ENCODE peak calls at places on chromosomes 5 and 9, in nine cellular contexts. B is uterus; Y is naive thymus-derived CD4-positive, alpha-beta T cell; A is lung; N is GM12878; J is gastrocnemius medialis; M is aorta; W is A549; Q is upper lobe of right lung. Z is an unnamed sample. For H3K4me1, the result is how much of the 10 kb centered on the place peaks cover.

GRCh38 chr5:170591055-170591454 is 87.2 kb downstream of the KCNIP1 start:
- DNase-seq in B (no peak), Y (no peak), A (no peak), N (no peak), J (no peak), M (no peak), W (peak), Q (no peak), Z (no peak)

GRCh38 chr5:173750538-173751265 is 134.3 kb upstream of the BOD1 start:
- DNase-seq in B (no peak), Y (no peak), A (no peak), N (no peak), J (no peak), M (no peak), W (no peak), Q (no peak), Z (no peak)

GRCh38 chr5:51987679-51988209 is 604.5 kb downstream of the ISL1 start:
- DNase-seq in B (no peak), Y (no peak), A (no peak), N (no peak), J (no peak), M (no peak), W (no peak), Q (no peak), Z (no peak)

GRCh38 chr9:23721466-23721865 is 104.6 kb downstream of the ELAVL2 start:
- DNase-seq in B (no peak), Y (no peak), A (no peak), N (no peak), J (no peak), M (no peak), W (no peak), Q (no peak), Z (no peak)

GRCh38 chr9:107739601-107740082 is 250.1 kb upstream of the KLF4 start:
- DNase-seq in B (peak), Y (no peak), A (peak), N (no peak), J (peak), M (peak), W (no peak), Q (peak), Z (no peak)

GRCh38 chr5:139138109-139138508 is 60.1 kb downstream of the SIL1 start:
- DNase-seq in B (no peak), Y (no peak), A (no peak), N (no peak), J (no peak), M (no peak), W (no peak), Q (no peak), Z (no peak)

GRCh38 chr5:1526151-1526631 is 2.4 kb upstream of the LPCAT1 start:
- DNase-seq in B (peak), Y (no peak), A (peak), N (no peak), J (no peak), M (peak), W (no peak), Q (peak), Z (no peak)

GRCh38 chr9:97556721-97557605 is 55.5 kb downstream of the TMOD1 start:
- DNase-seq in B (peak), Y (no peak), A (no peak), N (no peak), J (no peak), M (peak), W (no peak), Q (peak), Z (no peak)

GRCh38 chr5:139131881-139132480 is 66.2 kb downstream of the SIL1 start:
- DNase-seq in B (no peak), Y (no peak), A (no peak), N (no peak), J (no peak), M (no peak), W (no peak), Q (no peak), Z (no peak)

GRCh38 chr9:91138760-91139159 is 223.0 kb downstream of the AUH start:
- DNase-seq in B (no peak), Y (no peak), A (no peak), N (no peak), J (no peak), M (no peak), W (peak), Q (no peak), Z (no peak)

GRCh38 chr9:36023260-36024048 is 13.3 kb upstream of the RECK start:
- DNase-seq in B (peak), Y (peak), A (peak), N (peak), J (peak), M (peak), W (peak), Q (peak), Z (peak)

GRCh38 chr5:177496111-177497010 is 1.0 kb downstream of the PDLIM7 start:
- DNase-seq in B (peak), Y (no peak), A (peak), N (no peak), J (peak), M (peak), W (peak), Q (peak), Z (peak)

GRCh38 chr5:65907138-65907537 is 19.2 kb upstream of the ERBIN start:
- DNase-seq in B (no peak), Y (no peak), A (no peak), N (no peak), J (no peak), M (no peak), W (no peak), Q (no peak), Z (no peak)

GRCh38 chr5:91158011-91158410 is 225.1 kb downstream of the ARRDC3 start:
- DNase-seq in B (no peak), Y (no peak), A (no peak), N (no peak), J (no peak), M (no peak), W (no peak), Q (no peak), Z (no peak)

GRCh38 chr5:124806026-124806856 is 59.8 kb upstream of the ZNF608 start:
- DNase-seq in B (peak), Y (no peak), A (peak), N (no peak), J (no peak), M (no peak), W (peak), Q (peak), Z (peak)

GRCh38 chr5:112630246-112631009 is 107.3 kb upstream of the APC start:
- DNase-seq in B (no peak), Y (no peak), A (no peak), N (no peak), J (no peak), M (no peak), W (peak), Q (no peak), Z (peak)

GRCh38 chr5:68834486-68834885 is 259.3 kb upstream of the SLC30A5 start:
- DNase-seq in B (no peak), Y (no peak), A (no peak), N (no peak), J (peak), M (no peak), W (no peak), Q (no peak), Z (peak)

GRCh38 chr5:22649076-22649475 is 204.1 kb downstream of the CDH12 start:
- DNase-seq in B (no peak), Y (no peak), A (no peak), N (no peak), J (no peak), M (no peak), W (no peak), Q (no peak), Z (no peak)

GRCh38 chr5:5979761-5980570 is 398.4 kb downstream of the MED10 start:
- DNase-seq in B (no peak), Y (no peak), A (no peak), N (no peak), J (no peak), M (no peak), W (no peak), Q (no peak), Z (no peak)

GRCh38 chr9:121153642-121154041 is 48.0 kb downstream of the RAB14 start:
- DNase-seq in B (no peak), Y (no peak), A (no peak), N (no peak), J (no peak), M (no peak), W (no peak), Q (no peak), Z (no peak)

GRCh38 chr9:84811726-84812074 is 142.2 kb downstream of the NTRK2 start:
- DNase-seq in B (no peak), Y (no peak), A (no peak), N (no peak), J (no peak), M (no peak), W (no peak), Q (no peak), Z (no peak)
- H3K27ac ChIP-seq in B (no peak), Y (no peak), A (no peak), N (no peak), J (no peak), M (no peak), W (no peak), Q (no peak), Z (no peak)

GRCh38 chr5:72836810-72837209 is 20.3 kb downstream of the TNPO1 start:
- DNase-seq in B (no peak), Y (no peak), A (no peak), N (no peak), J (no peak), M (no peak), W (no peak), Q (no peak), Z (no peak)
- H3K4me1 ChIP-seq in B (under half), Y (under half), A (under half), N (under half), J (half or more), M (under half), W (half or more), Q (under half), Z (under half)

DNA sequence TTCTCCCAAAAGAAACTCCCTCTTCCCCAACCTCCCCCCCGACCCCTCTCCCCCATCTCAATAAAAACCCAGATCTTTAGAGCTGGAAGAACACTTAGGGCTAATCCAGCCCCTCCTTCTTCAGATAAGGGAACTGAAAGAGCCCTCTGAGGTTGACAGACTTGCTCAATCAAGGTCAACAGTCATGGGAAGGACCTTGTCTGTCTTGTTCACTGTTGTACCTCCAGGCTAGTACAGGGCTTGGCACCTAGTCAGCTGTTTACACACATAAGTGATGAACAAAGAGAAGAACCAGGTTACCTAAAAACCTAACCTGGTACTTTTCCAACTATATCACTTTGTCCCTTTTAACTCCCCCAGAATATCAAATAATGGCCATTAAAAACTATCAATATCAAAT is 2.4 kb downstream of the TTC39B start:
- DNase-seq in B (no peak), Y (no peak), A (no peak), N (no peak), J (no peak), M (no peak), W (no peak), Q (no peak), Z (no peak)
- H3K27ac ChIP-seq in B (no peak), Y (peak), A (no peak), N (no peak), J (no peak), M (no peak), W (no peak), Q (peak), Z (peak)

DNA sequence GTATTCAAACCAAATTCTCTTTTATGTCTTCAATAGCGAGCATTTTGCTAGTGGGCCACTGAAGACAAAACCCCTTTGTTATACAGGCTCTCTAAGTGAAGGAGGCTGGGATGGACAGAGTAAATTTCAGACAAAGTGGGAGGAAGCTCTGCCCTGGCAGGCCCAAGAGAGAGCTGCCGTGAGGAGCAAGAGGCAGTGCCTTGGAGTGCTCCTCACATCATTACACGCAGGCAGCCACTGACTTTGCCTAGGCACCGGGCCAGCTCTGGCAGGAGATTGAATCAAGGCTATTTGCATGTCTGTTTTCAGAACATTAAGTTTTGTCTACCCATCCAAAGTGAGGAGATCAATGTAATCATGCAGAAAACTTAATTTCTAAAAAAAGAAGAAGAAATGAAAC is 167.7 kb downstream of the CCDC192 start:
- DNase-seq in B (peak), Y (no peak), A (peak), N (no peak), J (peak), M (peak), W (no peak), Q (peak), Z (no peak)
- H3K4me1 ChIP-seq in B (under half), Y (under half), A (under half), N (under half), J (under half), M (under half), W (under half), Q (under half), Z (under half)

GRCh38 chr9:128205296-128205944 is 2.2 kb downstream of the DNM1 start:
- DNase-seq in B (no peak), Y (no peak), A (no peak), N (no peak), J (no peak), M (no peak), W (no peak), Q (no peak), Z (no peak)
- H3K27ac ChIP-seq in B (no peak), Y (no peak), A (no peak), N (no peak), J (no peak), M (no peak), W (peak), Q (no peak), Z (no peak)

DNA sequence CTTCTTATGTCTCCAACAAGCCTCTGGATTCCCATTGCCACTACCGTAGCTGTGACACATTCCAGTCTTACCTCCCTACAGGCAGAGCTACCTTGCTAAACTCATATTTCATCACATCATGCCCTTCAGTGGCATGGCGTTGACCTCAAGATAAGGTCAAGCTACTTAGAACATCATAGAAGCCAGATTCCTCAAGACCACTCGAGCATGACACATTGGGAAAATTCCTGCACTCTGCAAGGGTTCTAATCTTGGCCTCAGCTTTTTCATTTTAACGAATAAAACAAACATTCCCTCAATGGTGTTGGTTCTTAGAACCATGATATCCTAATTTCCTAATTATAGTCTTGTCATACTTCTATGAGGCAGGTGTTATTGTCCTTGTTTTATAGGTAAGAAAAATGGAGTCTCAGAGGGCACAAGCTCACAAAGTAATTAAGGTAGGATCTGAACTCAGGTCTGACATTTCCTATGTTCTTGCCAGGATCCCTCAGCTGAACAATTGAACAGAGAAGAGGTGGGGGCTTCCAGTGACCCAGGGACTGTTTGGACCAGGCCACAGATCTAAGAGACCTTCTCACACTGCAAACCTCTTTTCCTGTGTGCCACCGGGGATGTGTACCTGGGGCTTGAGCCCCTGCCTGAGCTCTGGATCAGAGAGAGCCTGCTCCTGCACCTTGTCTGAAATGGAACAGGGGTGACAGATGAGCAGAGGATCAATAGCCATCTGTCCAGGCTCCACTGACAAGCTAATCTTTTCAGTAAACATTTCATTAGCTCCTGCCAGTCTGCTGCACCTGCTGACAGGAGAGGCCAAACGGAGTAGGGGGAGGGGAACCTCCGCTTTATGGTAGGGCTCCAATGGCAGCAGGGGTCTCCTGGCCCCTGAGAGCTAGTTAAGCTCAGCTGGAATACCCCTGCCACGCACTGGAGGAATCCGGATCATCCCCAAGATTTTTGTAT is 49.3 kb downstream of the ALG2 start:
- DNase-seq in B (no peak), Y (no peak), A (no peak), N (no peak), J (no peak), M (no peak), W (no peak), Q (no peak), Z (no peak)
- H3K4me1 ChIP-seq in B (under half), Y (under half), A (under half), N (under half), J (under half), M (under half), W (under half), Q (under half), Z (under half)

DNA sequence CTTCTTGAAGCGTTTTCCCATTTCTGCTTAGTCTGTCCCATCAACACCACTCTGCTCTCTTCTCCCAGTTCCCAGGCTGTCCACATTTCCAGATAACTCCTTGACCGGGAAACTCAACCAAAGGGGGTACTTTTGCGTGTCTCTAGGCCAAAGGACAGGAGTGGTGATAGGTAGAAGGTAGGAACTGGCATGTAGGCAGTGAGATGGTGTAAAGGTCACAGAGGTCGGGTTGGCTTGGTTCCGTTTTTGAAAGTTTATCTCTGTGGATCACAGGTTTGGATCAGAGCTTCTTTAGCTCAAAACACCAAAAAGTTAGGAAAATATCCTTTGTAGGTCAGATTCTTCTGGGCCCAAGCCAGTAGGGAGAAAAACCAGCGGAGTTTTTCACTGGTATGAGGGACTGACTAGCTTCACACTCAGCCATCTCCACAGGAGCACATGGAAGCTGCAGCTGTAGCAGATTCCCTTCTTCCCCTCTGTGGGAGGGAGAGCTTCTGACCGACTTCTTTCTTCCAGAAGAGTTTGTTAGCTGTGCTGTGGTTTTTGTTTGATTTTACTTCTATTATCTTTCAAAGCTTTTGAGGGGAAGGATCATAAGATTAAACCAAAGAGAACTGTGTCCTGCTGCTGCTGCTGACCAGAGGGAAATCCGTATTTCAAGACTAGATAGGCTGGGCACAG is 98.4 kb upstream of the DMRT1 start:
- DNase-seq in B (no peak), Y (no peak), A (no peak), N (no peak), J (no peak), M (no peak), W (no peak), Q (no peak), Z (no peak)
- H3K27ac ChIP-seq in B (no peak), Y (no peak), A (no peak), N (no peak), J (peak), M (peak), W (no peak), Q (no peak), Z (no peak)

DNA sequence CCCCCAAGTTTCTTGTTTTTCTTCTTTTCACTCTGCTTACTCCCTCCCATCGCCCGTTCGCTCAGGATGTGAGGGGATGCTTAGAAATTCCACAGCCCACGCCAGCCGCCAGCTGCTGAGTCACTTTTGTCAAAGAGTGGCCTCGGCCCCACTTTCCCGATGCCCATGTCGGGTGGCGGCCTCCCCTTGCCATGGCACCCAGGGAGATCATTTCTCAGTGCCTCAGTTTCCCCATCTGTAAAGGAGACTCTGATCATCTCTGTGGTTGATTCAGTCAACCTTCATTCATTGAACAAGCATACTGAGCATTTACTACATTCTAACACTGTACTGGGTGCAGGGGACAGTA is 362 bp upstream of the PDGFRB start:
- DNase-seq in B (no peak), Y (no peak), A (no peak), N (no peak), J (no peak), M (no peak), W (no peak), Q (no peak), Z (no peak)
- H3K4me1 ChIP-seq in B (under half), Y (under half), A (under half), N (under half), J (under half), M (under half), W (under half), Q (under half), Z (half or more)

Z was measured in hepatocyte.